ENCODE peak calls at places on chromosomes 11 and 22, in four cellular contexts. M is adrenal gland, I is K562, J is testis. C is an unnamed sample.
A peak's percentile ranks its signal among the peaks of the same experiment; 100 is the strongest.

GRCh38 chr22:29689201-29689871 is 30.5 kb upstream of the CABP7 start:
- DNase-seq in J (no peak), M (no peak), I (no peak), C (no peak)

GRCh38 chr22:45549739-45550138 is 47.1 kb downstream of the FBLN1 start:
- DNase-seq in I (no peak), M (no peak), J (no peak), C (no peak)

GRCh38 chr11:120662071-120662611 is 150.6 kb downstream of the GRIK4 start:
- DNase-seq in J (no peak), I (no peak), M (peak; percentile 35), C (no peak)

GRCh38 chr22:40512426-40513136 is 123.9 kb downstream of the MRTFA start:
- DNase-seq in I (no peak), J (no peak), M (no peak), C (no peak)

GRCh38 chr11:93476796-93477195 is 66.4 kb downstream of the SMCO4 start:
- DNase-seq in M (no peak), I (no peak), J (no peak), C (no peak)

GRCh38 chr22:29315286-29316195 is at the start of gene RASL10A:
- DNase-seq in M (no peak), J (no peak), I (peak; percentile 51), C (peak; percentile 20)

GRCh38 chr22:40193429-40194421 is 16.0 kb downstream of the TNRC6B start:
- DNase-seq in M (no peak), J (peak; percentile 50), I (no peak), C (no peak)

GRCh38 chr11:76740772-76741171 is 42.4 kb upstream of the TSKU start:
- DNase-seq in M (no peak), I (no peak), J (no peak), C (no peak)

GRCh38 chr11:2793781-2794418 is 91.7 kb downstream of the CDKN1C start:
- DNase-seq in I (no peak), J (no peak), M (peak; percentile 6), C (peak; percentile 47)

GRCh38 chr11:133086518-133086917 is 445.8 kb downstream of the OPCML start:
- DNase-seq in M (no peak), J (no peak), I (no peak), C (no peak)

GRCh38 chr11:64536396-64536935 is 54.6 kb upstream of the SLC22A12 start:
- DNase-seq in J (no peak), I (no peak), M (no peak), C (no peak)

GRCh38 chr11:107078375-107078774 is 60.1 kb upstream of the GUCY1A2 start:
- DNase-seq in M (no peak), J (no peak), I (no peak), C (no peak)

GRCh38 chr11:27313157-27313821 is 49.7 kb downstream of the CCDC34 start:
- DNase-seq in I (no peak), M (no peak), J (no peak), C (no peak)

GRCh38 chr22:47266329-47266728 is 503.9 kb downstream of the TBC1D22A start:
- DNase-seq in J (no peak), I (no peak), M (no peak), C (no peak)

GRCh38 chr11:68889948-68890446 is 13.6 kb downstream of the MRPL21 start:
- DNase-seq in J (peak; percentile 43), M (no peak), I (peak; percentile 61), C (peak; percentile 70)

GRCh38 chr11:13260963-13261599 is 16.5 kb upstream of the BMAL1 start:
- DNase-seq in I (no peak), M (peak; percentile 56), J (peak; percentile 26), C (peak; percentile 57)

DNA sequence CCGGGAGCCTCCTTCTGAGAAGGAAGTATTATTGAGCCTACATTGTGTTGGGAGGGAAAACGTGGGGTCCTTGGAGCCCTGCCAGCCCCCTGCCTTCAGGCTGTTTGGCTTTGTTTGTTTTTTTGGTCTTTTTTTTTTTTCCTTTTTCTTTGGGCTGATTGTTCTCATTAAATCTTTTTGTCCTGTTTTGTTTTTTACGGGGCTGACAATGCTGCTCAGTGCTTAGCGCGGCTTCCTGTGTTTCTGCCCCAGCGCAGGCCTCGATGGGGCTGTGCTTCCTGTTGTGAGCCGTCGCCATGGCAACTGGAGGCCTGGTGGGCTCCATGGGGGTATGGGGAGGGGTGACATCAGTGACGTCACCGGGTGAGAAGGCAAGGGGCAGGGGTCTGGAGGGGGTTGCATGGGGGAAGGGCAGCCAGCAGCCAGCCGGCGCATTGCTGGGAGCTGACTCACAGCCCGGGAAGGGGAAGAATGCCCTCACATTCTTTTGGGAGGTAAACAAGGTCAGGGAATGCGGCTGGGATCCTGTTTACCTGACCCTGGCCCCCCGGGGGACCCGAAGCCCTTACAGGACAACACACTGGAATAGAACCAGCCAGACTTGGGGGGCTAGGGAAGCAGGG is 22.1 kb upstream of the CBX7 start:
- DNase-seq in M (peak; percentile 80), J (peak; percentile 75), I (peak; percentile 21), C (peak; percentile 83)
- H3K27ac ChIP-seq in M (peak overlapping the region; percentile 89), J (peak overlapping the region; percentile 71), I (no peak overlapping the region), C (peak overlapping the region; percentile 76)

DNA sequence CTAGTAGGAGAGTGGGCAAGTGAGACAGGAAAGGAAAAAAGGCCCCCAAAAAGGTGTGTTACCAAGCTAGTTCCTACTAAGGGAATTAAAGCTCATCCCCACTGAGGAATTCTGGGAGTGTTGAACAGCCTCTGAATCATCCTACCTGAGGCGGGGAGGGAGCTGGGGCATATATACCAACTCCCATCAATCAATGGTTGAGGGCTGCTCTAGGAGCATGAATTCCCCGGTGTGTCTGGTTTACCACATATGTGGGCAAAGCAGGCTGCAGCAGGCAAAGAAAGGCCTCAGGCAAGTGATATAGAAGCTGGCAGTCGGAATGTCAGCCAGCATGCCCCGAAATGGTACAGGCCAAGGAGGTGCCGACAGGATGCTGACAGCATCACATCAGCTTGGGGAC is 23.6 kb upstream of the CDON start:
- DNase-seq in J (no peak), I (no peak), M (no peak), C (no peak)
- H3K9me3 ChIP-seq in J (no peaks in the 10 kb centered on the region), I (no peaks in the 10 kb centered on the region), M (no peaks in the 10 kb centered on the region), C (no peaks in the 10 kb centered on the region)

DNA sequence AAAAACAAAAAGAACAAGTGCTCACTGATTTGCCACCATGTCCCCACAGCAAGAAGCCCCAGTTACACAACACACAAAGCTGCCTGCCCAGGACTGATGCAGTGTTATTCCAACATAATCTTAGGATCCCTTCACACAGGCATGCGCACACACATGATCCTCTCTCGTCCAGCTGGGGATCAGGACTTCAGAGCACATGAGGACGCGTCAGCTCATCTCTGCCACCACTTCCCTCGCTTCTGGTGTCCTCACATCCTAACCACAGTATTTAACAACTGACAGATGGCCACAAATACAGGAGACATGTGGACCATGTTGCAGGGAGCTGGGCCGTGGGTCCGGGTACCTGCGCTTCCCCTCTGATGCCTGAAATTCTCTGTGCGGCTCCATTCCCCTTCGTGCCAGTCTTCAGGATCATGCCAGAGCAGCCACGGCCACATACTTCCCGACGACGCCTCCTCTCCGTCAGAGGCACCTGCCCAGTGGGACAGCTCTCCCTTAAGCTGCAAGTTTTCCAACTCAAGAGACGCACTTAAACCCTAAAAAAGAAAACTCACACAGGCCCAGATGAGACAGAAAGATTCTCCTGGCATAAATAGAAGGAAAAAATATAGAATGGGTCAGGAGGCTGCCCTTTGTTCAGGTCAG is 68.3 kb downstream of the PACSIN2 start:
- DNase-seq in I (no peak), M (no peak), J (no peak), C (no peak)
- H3K27ac ChIP-seq in I (no peak overlapping the region), M (no peak overlapping the region), J (peak overlapping the region; percentile 37), C (peak overlapping the region; percentile 37)

DNA sequence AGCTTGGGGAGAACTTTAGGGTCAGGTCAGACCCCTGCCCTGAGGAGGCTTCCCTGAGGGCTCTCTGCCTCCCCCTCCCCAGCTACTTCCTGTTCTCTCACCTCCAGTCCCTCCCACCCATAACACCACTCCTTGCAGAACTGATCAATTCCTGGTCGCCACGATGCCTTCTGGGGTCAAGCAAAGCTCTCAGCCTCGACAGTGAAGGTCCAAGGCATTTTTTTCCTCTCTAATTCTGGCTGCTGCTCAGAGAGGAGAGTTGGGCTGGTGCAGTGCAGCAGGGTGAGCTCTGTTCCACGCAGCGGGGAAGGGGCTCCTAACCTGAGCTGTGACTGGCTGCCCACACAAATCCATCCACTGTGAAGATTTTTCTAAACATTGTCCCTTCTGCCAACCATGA is 628.4 kb downstream of the BRD1 start:
- DNase-seq in I (no peak), M (no peak), J (no peak), C (no peak)
- H3K9me3 ChIP-seq in I (no peaks in the 10 kb centered on the region), M (no peaks in the 10 kb centered on the region), J (no peaks in the 10 kb centered on the region), C (no peaks in the 10 kb centered on the region)

C was measured in heart left ventricle.